ENCODE peak calls at places on chromosomes 6 and 20, in seven cellular contexts. One of them, this sample, is unnamed.

GRCh38 chr6:140623498-140623897 is 1249.0 kb upstream of the CITED2 start:
- DNase-seq in Peyer's patch: no peak
- DNase-seq in HFF-Myc: peak
- DNase-seq in HTR-8/SVneo: peak
- DNase-seq in stomach: no peak
- DNase-seq in heart left ventricle: no peak
- DNase-seq in CD4-positive, alpha-beta T cell: no peak
- DNase-seq in this sample: no peak

GRCh38 chr6:101401792-101402617 is 8.5 kb downstream of the GRIK2 start:
- DNase-seq in Peyer's patch: no peak
- DNase-seq in CD4-positive, alpha-beta T cell: no peak
- DNase-seq in heart left ventricle: peak
- DNase-seq in HFF-Myc: no peak
- DNase-seq in stomach: no peak
- DNase-seq in HTR-8/SVneo: no peak
- DNase-seq in this sample: no peak

GRCh38 chr6:159989882-159990480 is 21.1 kb downstream of the IGF2R start:
- DNase-seq in CD4-positive, alpha-beta T cell: no peak
- DNase-seq in HTR-8/SVneo: no peak
- DNase-seq in stomach: no peak
- DNase-seq in Peyer's patch: no peak
- DNase-seq in HFF-Myc: no peak
- DNase-seq in heart left ventricle: no peak
- DNase-seq in this sample: no peak

GRCh38 chr6:41451039-41451438 is 95.1 kb upstream of the FOXP4 start:
- DNase-seq in Peyer's patch: no peak
- DNase-seq in CD4-positive, alpha-beta T cell: no peak
- DNase-seq in stomach: peak
- DNase-seq in HTR-8/SVneo: no peak
- DNase-seq in HFF-Myc: no peak
- DNase-seq in heart left ventricle: no peak
- DNase-seq in this sample: no peak

GRCh38 chr20:2465100-2465499 is 5.5 kb downstream of the SNRPB start:
- DNase-seq in CD4-positive, alpha-beta T cell: no peak
- DNase-seq in Peyer's patch: no peak
- DNase-seq in HFF-Myc: no peak
- DNase-seq in heart left ventricle: no peak
- DNase-seq in HTR-8/SVneo: no peak
- DNase-seq in stomach: no peak
- DNase-seq in this sample: no peak

GRCh38 chr6:8175046-8175777 is 72.9 kb upstream of the EEF1E1 start:
- DNase-seq in stomach: no peak
- DNase-seq in heart left ventricle: no peak
- DNase-seq in Peyer's patch: no peak
- DNase-seq in CD4-positive, alpha-beta T cell: no peak
- DNase-seq in HTR-8/SVneo: no peak
- DNase-seq in HFF-Myc: no peak
- DNase-seq in this sample: no peak

GRCh38 chr6:84282566-84282965 is 55.1 kb upstream of the CEP162 start:
- DNase-seq in stomach: no peak
- DNase-seq in CD4-positive, alpha-beta T cell: no peak
- DNase-seq in HTR-8/SVneo: no peak
- DNase-seq in HFF-Myc: peak
- DNase-seq in Peyer's patch: no peak
- DNase-seq in heart left ventricle: no peak
- DNase-seq in this sample: peak

GRCh38 chr20:953742-954141 is 37.6 kb upstream of the ANGPT4 start:
- DNase-seq in HFF-Myc: no peak
- DNase-seq in HTR-8/SVneo: peak
- DNase-seq in heart left ventricle: no peak
- DNase-seq in stomach: no peak
- DNase-seq in CD4-positive, alpha-beta T cell: no peak
- DNase-seq in Peyer's patch: no peak
- DNase-seq in this sample: no peak

GRCh38 chr6:119493980-119494379 is 144.4 kb upstream of the MAN1A1 start:
- DNase-seq in Peyer's patch: no peak
- DNase-seq in heart left ventricle: no peak
- DNase-seq in stomach: no peak
- DNase-seq in HFF-Myc: no peak
- DNase-seq in CD4-positive, alpha-beta T cell: no peak
- DNase-seq in HTR-8/SVneo: no peak
- DNase-seq in this sample: no peak

GRCh38 chr6:87945966-87946365 is 101.7 kb upstream of the SPACA1 start:
- DNase-seq in HFF-Myc: no peak
- DNase-seq in Peyer's patch: no peak
- DNase-seq in HTR-8/SVneo: no peak
- DNase-seq in CD4-positive, alpha-beta T cell: no peak
- DNase-seq in stomach: no peak
- DNase-seq in heart left ventricle: no peak
- DNase-seq in this sample: no peak

GRCh38 chr6:125792680-125793079 is 1.9 kb downstream of the NCOA7 start:
- DNase-seq in stomach: no peak
- DNase-seq in Peyer's patch: no peak
- DNase-seq in HFF-Myc: no peak
- DNase-seq in HTR-8/SVneo: no peak
- DNase-seq in heart left ventricle: no peak
- DNase-seq in CD4-positive, alpha-beta T cell: no peak
- DNase-seq in this sample: no peak

GRCh38 chr6:30100585-30101422 is 12.1 kb downstream of the TRIM31 start:
- DNase-seq in heart left ventricle: peak
- DNase-seq in CD4-positive, alpha-beta T cell: no peak
- DNase-seq in Peyer's patch: peak
- DNase-seq in HTR-8/SVneo: no peak
- DNase-seq in stomach: peak
- DNase-seq in HFF-Myc: no peak
- DNase-seq in this sample: no peak

GRCh38 chr6:155093430-155093829 is 98.3 kb downstream of the TIAM2 start:
- DNase-seq in CD4-positive, alpha-beta T cell: peak
- DNase-seq in HTR-8/SVneo: no peak
- DNase-seq in Peyer's patch: no peak
- DNase-seq in HFF-Myc: no peak
- DNase-seq in heart left ventricle: no peak
- DNase-seq in stomach: no peak
- DNase-seq in this sample: no peak

GRCh38 chr6:95576621-95577316 is 566 bp upstream of the MANEA start:
- DNase-seq in HTR-8/SVneo: no peak
- DNase-seq in stomach: no peak
- DNase-seq in Peyer's patch: no peak
- DNase-seq in HFF-Myc: no peak
- DNase-seq in heart left ventricle: no peak
- DNase-seq in CD4-positive, alpha-beta T cell: no peak
- DNase-seq in this sample: peak

GRCh38 chr6:119241124-119241491 is 108.5 kb downstream of the MAN1A1 start:
- DNase-seq in CD4-positive, alpha-beta T cell: no peak
- DNase-seq in heart left ventricle: no peak
- DNase-seq in stomach: no peak
- DNase-seq in HTR-8/SVneo: no peak
- DNase-seq in Peyer's patch: peak
- DNase-seq in HFF-Myc: peak
- DNase-seq in this sample: peak

GRCh38 chr6:144894240-144894639 is 609.1 kb downstream of the UTRN start:
- DNase-seq in heart left ventricle: no peak
- DNase-seq in HFF-Myc: no peak
- DNase-seq in CD4-positive, alpha-beta T cell: no peak
- DNase-seq in HTR-8/SVneo: no peak
- DNase-seq in Peyer's patch: no peak
- DNase-seq in stomach: no peak
- DNase-seq in this sample: no peak

GRCh38 chr20:61951695-61952533 is 113.8 kb downstream of the TAF4 start:
- DNase-seq in heart left ventricle: peak
- DNase-seq in HFF-Myc: no peak
- DNase-seq in Peyer's patch: no peak
- DNase-seq in stomach: no peak
- DNase-seq in CD4-positive, alpha-beta T cell: no peak
- DNase-seq in HTR-8/SVneo: no peak
- DNase-seq in this sample: no peak

GRCh38 chr6:84522135-84522535 is 242.3 kb downstream of the TBX18 start:
- DNase-seq in HTR-8/SVneo: peak
- DNase-seq in heart left ventricle: no peak
- DNase-seq in CD4-positive, alpha-beta T cell: no peak
- DNase-seq in Peyer's patch: no peak
- DNase-seq in stomach: no peak
- DNase-seq in HFF-Myc: peak
- DNase-seq in this sample: no peak

GRCh38 chr20:34539756-34540155 is 18.8 kb upstream of the MAP1LC3A start:
- DNase-seq in heart left ventricle: peak
- DNase-seq in CD4-positive, alpha-beta T cell: no peak
- DNase-seq in Peyer's patch: no peak
- DNase-seq in HTR-8/SVneo: no peak
- DNase-seq in stomach: no peak
- DNase-seq in HFF-Myc: no peak
- DNase-seq in this sample: no peak

GRCh38 chr6:6556738-6557503 is 31.6 kb upstream of the LY86 start:
- DNase-seq in Peyer's patch: peak
- DNase-seq in HTR-8/SVneo: peak
- DNase-seq in heart left ventricle: no peak
- DNase-seq in HFF-Myc: no peak
- DNase-seq in CD4-positive, alpha-beta T cell: peak
- DNase-seq in stomach: peak
- DNase-seq in this sample: peak

GRCh38 chr6:64732888-64733287 is 974.1 kb downstream of the EYS start:
- DNase-seq in CD4-positive, alpha-beta T cell: no peak
- DNase-seq in heart left ventricle: no peak
- DNase-seq in stomach: no peak
- DNase-seq in HTR-8/SVneo: no peak
- DNase-seq in HFF-Myc: no peak
- DNase-seq in Peyer's patch: no peak
- DNase-seq in this sample: peak

GRCh38 chr6:35181933-35182612 is 31.7 kb upstream of the SCUBE3 start:
- DNase-seq in stomach: peak
- DNase-seq in HFF-Myc: peak
- DNase-seq in heart left ventricle: peak
- DNase-seq in CD4-positive, alpha-beta T cell: no peak
- DNase-seq in HTR-8/SVneo: peak
- DNase-seq in Peyer's patch: peak
- DNase-seq in this sample: peak

GRCh38 chr6:136669299-136669699 is 119.1 kb upstream of the MAP7 start:
- DNase-seq in CD4-positive, alpha-beta T cell: no peak
- DNase-seq in HTR-8/SVneo: peak
- DNase-seq in Peyer's patch: no peak
- DNase-seq in heart left ventricle: no peak
- DNase-seq in stomach: no peak
- DNase-seq in HFF-Myc: peak
- DNase-seq in this sample: peak

GRCh38 chr6:166354965-166355364 is 12.6 kb upstream of the SFT2D1 start:
- DNase-seq in Peyer's patch: no peak
- DNase-seq in stomach: no peak
- DNase-seq in HTR-8/SVneo: no peak
- DNase-seq in heart left ventricle: no peak
- DNase-seq in CD4-positive, alpha-beta T cell: no peak
- DNase-seq in HFF-Myc: no peak
- DNase-seq in this sample: no peak

GRCh38 chr20:63100926-63101699 is 94.3 kb upstream of the BHLHE23 start:
- DNase-seq in HTR-8/SVneo: no peak
- DNase-seq in CD4-positive, alpha-beta T cell: no peak
- DNase-seq in HFF-Myc: no peak
- DNase-seq in Peyer's patch: peak
- DNase-seq in stomach: no peak
- DNase-seq in heart left ventricle: no peak
- DNase-seq in this sample: no peak

GRCh38 chr6:68240731-68241130 is 394.4 kb upstream of the ADGRB3 start:
- DNase-seq in HFF-Myc: no peak
- DNase-seq in stomach: no peak
- DNase-seq in HTR-8/SVneo: no peak
- DNase-seq in heart left ventricle: no peak
- DNase-seq in CD4-positive, alpha-beta T cell: no peak
- DNase-seq in Peyer's patch: no peak
- DNase-seq in this sample: no peak

GRCh38 chr20:46411637-46412036 is 5.2 kb upstream of the ELMO2 start:
- DNase-seq in HFF-Myc: no peak
- DNase-seq in CD4-positive, alpha-beta T cell: no peak
- DNase-seq in stomach: no peak
- DNase-seq in heart left ventricle: no peak
- DNase-seq in HTR-8/SVneo: no peak
- DNase-seq in Peyer's patch: no peak
- DNase-seq in this sample: no peak

GRCh38 chr6:85498596-85499258 is 48.8 kb downstream of the NT5E start:
- DNase-seq in CD4-positive, alpha-beta T cell: no peak
- DNase-seq in stomach: no peak
- DNase-seq in HTR-8/SVneo: no peak
- DNase-seq in Peyer's patch: no peak
- DNase-seq in HFF-Myc: no peak
- DNase-seq in heart left ventricle: no peak
- DNase-seq in this sample: no peak

GRCh38 chr6:136250686-136251008 is 536 bp upstream of the MTFR2 start:
- DNase-seq in Peyer's patch: no peak
- DNase-seq in heart left ventricle: no peak
- DNase-seq in stomach: no peak
- DNase-seq in HTR-8/SVneo: no peak
- DNase-seq in CD4-positive, alpha-beta T cell: no peak
- DNase-seq in HFF-Myc: no peak
- DNase-seq in this sample: no peak

GRCh38 chr6:34457747-34458462 is 8.0 kb upstream of the PACSIN1 start:
- DNase-seq in stomach: no peak
- DNase-seq in HFF-Myc: no peak
- DNase-seq in Peyer's patch: no peak
- DNase-seq in CD4-positive, alpha-beta T cell: no peak
- DNase-seq in heart left ventricle: no peak
- DNase-seq in HTR-8/SVneo: no peak
- DNase-seq in this sample: no peak

GRCh38 chr6:125044667-125045066 is 82.4 kb downstream of the RNF217 start:
- DNase-seq in stomach: no peak
- DNase-seq in HTR-8/SVneo: no peak
- DNase-seq in HFF-Myc: no peak
- DNase-seq in CD4-positive, alpha-beta T cell: no peak
- DNase-seq in Peyer's patch: no peak
- DNase-seq in heart left ventricle: no peak
- DNase-seq in this sample: no peak

GRCh38 chr20:16689906-16690305 is 39.9 kb upstream of the SNRPB2 start:
- DNase-seq in stomach: no peak
- DNase-seq in heart left ventricle: no peak
- DNase-seq in HTR-8/SVneo: no peak
- DNase-seq in CD4-positive, alpha-beta T cell: no peak
- DNase-seq in HFF-Myc: no peak
- DNase-seq in Peyer's patch: no peak
- DNase-seq in this sample: no peak

GRCh38 chr6:90442366-90442765 is 144.5 kb downstream of the MAP3K7 start:
- DNase-seq in Peyer's patch: no peak
- DNase-seq in heart left ventricle: no peak
- DNase-seq in HTR-8/SVneo: no peak
- DNase-seq in HFF-Myc: no peak
- DNase-seq in stomach: no peak
- DNase-seq in CD4-positive, alpha-beta T cell: no peak
- DNase-seq in this sample: no peak

This sample was measured in foreskin melanocyte.